ENCODE peak calls at places on chromosomes 5 and 9, in seven cellular contexts. G is DMS153, M is NCI-H1105 treated with DMSO at 0.1 percent for 48 hours, U is C1 segment of cervical spinal cord, E is Peyer's patch, Q is iris pigment epithelial cell, I is NB4. W is an unnamed sample.

GRCh38 chr5:138078006-138078643 is 5.7 kb upstream of the WNT8A start:
- DNase-seq in G (no peak), M (no peak), U (no peak), E (no peak), Q (no peak), I (no peak), W (no peak)

GRCh38 chr5:22899341-22899740 is 46.2 kb upstream of the CDH12 start:
- DNase-seq in G (no peak), M (no peak), U (no peak), E (no peak), Q (no peak), I (no peak), W (no peak)

GRCh38 chr5:60184599-60184998 is 291.1 kb upstream of the PDE4D start:
- DNase-seq in G (no peak), M (no peak), U (no peak), E (no peak), Q (peak), I (no peak), W (no peak)

GRCh38 chr9:89598926-89599325 is 5.9 kb upstream of the GADD45G start:
- DNase-seq in G (no peak), M (no peak), U (peak), E (peak), Q (no peak), I (no peak), W (no peak)

GRCh38 chr5:72817076-72817476 is 615 bp downstream of the TNPO1 start:
- DNase-seq in G (no peak), M (no peak), U (peak), E (peak), Q (peak), I (peak), W (peak)

GRCh38 chr5:112653638-112654037 is 84.0 kb upstream of the APC start:
- DNase-seq in G (no peak), M (no peak), U (no peak), E (no peak), Q (no peak), I (no peak), W (no peak)

GRCh38 chr5:133460172-133460758 is 152.1 kb downstream of the FSTL4 start:
- DNase-seq in G (no peak), M (no peak), U (no peak), E (no peak), Q (no peak), I (peak), W (no peak)

GRCh38 chr9:34403554-34404380 is 27.1 kb upstream of the MYORG start:
- DNase-seq in G (peak), M (peak), U (peak), E (peak), Q (peak), I (peak), W (peak)

GRCh38 chr9:133771486-133772482 is 33.6 kb upstream of the SARDH start:
- DNase-seq in G (no peak), M (no peak), U (no peak), E (peak), Q (no peak), I (no peak), W (no peak)

GRCh38 chr5:51678335-51678734 is 295.1 kb downstream of the ISL1 start:
- DNase-seq in G (no peak), M (no peak), U (no peak), E (no peak), Q (no peak), I (no peak), W (peak)

GRCh38 chr5:137598341-137598740 is 99.2 kb upstream of the SPOCK1 start:
- DNase-seq in G (no peak), M (no peak), U (peak), E (no peak), Q (no peak), I (no peak), W (no peak)

GRCh38 chr9:137460363-137461315 is 1.5 kb upstream of the NSMF start:
- DNase-seq in G (no peak), M (no peak), U (no peak), E (peak), Q (no peak), I (no peak), W (no peak)

W was measured in endothelial cell of umbilical vein.